ENCODE peak calls at places on chromosomes 11 and 22, in nine cellular contexts. Y is heart left ventricle, U is astrocyte of the cerebellum, C is RWPE1, B is NB4, A is thoracic aorta, E is BE2C, D is cardiac muscle cell, X is WTC11. T is an unnamed sample.

GRCh38 chr22:38951734-38952133 is 5.7 kb upstream of the APOBEC3A start:
- DNase-seq in C (no peak), A (no peak), B (peak), X (no peak), D (no peak), Y (no peak), E (no peak), U (no peak), T (no peak)

GRCh38 chr11:17780668-17781067 is 46.1 kb downstream of the KCNC1 start:
- DNase-seq in A (no peak), C (no peak), Y (no peak), U (no peak), X (no peak), E (no peak), D (no peak), B (no peak), T (no peak)

GRCh38 chr11:41121600-41121999 is 337.9 kb downstream of the LRRC4C start:
- DNase-seq in U (no peak), X (no peak), D (no peak), C (no peak), E (no peak), A (no peak), B (no peak), Y (no peak), T (no peak)

GRCh38 chr11:115616941-115617340 is 112.7 kb upstream of the CADM1 start:
- DNase-seq in C (no peak), X (no peak), U (peak), Y (peak), A (no peak), E (peak), B (peak), D (no peak), T (no peak)

GRCh38 chr11:44615041-44615513 is 49.6 kb downstream of the CD82 start:
- DNase-seq in B (no peak), D (no peak), U (no peak), C (no peak), X (peak), E (no peak), A (no peak), Y (peak), T (no peak)

GRCh38 chr11:121425818-121426217 is 26.3 kb upstream of the SORL1 start:
- DNase-seq in X (no peak), C (no peak), E (no peak), Y (no peak), B (no peak), A (no peak), U (no peak), D (no peak), T (no peak)

GRCh38 chr22:23270212-23270733 is 90.0 kb downstream of the BCR start:
- DNase-seq in Y (no peak), U (peak), D (no peak), C (no peak), B (no peak), A (no peak), E (no peak), X (no peak), T (no peak)

GRCh38 chr11:126529037-126529436 is 173.6 kb downstream of the ST3GAL4 start:
- DNase-seq in A (no peak), B (no peak), D (no peak), E (no peak), X (no peak), Y (no peak), C (no peak), U (no peak), T (no peak)

GRCh38 chr22:27668828-27669797 is 132.4 kb downstream of the MN1 start:
- DNase-seq in X (no peak), Y (peak), B (peak), E (peak), A (no peak), C (peak), U (no peak), D (peak), T (no peak)

GRCh38 chr11:61919113-61919840 is 1.9 kb upstream of the RAB3IL1 start:
- DNase-seq in C (no peak), Y (no peak), E (no peak), X (no peak), A (no peak), D (no peak), U (no peak), B (no peak), T (no peak)

GRCh38 chr11:68287419-68287818 is 15.6 kb upstream of the C11orf24 start:
- DNase-seq in X (no peak), U (no peak), B (no peak), E (no peak), D (no peak), A (no peak), C (no peak), Y (no peak), T (no peak)

GRCh38 chr11:102272047-102272824 is 45.0 kb upstream of the BIRC3 start:
- DNase-seq in X (no peak), C (no peak), Y (no peak), E (no peak), A (no peak), U (no peak), D (no peak), B (no peak), T (no peak)

GRCh38 chr11:70569996-70570692 is 171.8 kb downstream of the CTTN start:
- DNase-seq in B (no peak), Y (no peak), A (no peak), D (no peak), X (no peak), C (no peak), U (no peak), E (no peak), T (no peak)

GRCh38 chr22:23632178-23632577 is at the start of gene DRICH1:
- DNase-seq in E (no peak), D (no peak), C (no peak), Y (no peak), A (no peak), X (no peak), U (no peak), B (no peak), T (no peak)

GRCh38 chr22:38601221-38601764 is 31.3 kb upstream of the DMC1 start:
- DNase-seq in E (no peak), A (no peak), Y (no peak), B (no peak), U (no peak), D (no peak), X (no peak), C (no peak), T (no peak)

GRCh38 chr11:16184588-16184987 is 171.8 kb downstream of the SOX6 start:
- DNase-seq in C (peak), X (no peak), E (no peak), Y (no peak), A (no peak), B (no peak), D (no peak), U (peak), T (no peak)

GRCh38 chr11:103433380-103433779 is 324.2 kb downstream of the DYNC2H1 start:
- DNase-seq in Y (no peak), A (no peak), E (no peak), D (no peak), B (no peak), U (peak), C (peak), X (no peak), T (no peak)

GRCh38 chr11:87252869-87253268 is 215.1 kb downstream of the TMEM135 start:
- DNase-seq in E (no peak), B (no peak), X (no peak), D (no peak), Y (no peak), C (no peak), A (no peak), U (no peak), T (no peak)
- TF ChIP-seq CTCF in E (no peak), B (no peak), X (no peak), D (no peak), Y (no peak), C (no peak), A (no peak), U (no peak), T (no peak)

DNA sequence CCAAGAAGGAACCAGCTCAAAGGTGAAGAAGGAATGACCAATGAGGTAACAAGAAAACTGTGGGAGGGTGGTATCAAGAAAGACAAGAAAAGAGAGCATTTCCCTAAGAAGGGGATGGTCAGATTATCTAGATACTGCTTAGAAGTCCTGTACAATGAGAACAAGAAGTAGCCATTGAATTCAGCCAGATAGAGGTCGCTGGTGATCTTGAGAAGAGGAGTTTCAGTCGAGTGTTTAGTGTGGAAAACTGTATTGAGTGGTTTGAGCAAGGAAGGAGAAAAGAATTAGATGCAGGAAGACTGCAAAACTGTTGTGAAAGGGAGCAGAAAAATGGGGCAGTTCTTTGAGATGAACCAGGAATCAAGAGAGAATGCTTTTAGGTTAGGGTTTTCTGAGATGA is 74.6 kb upstream of the FAT3 start:
- DNase-seq in X (no peak), D (no peak), E (no peak), C (no peak), Y (no peak), U (no peak), A (no peak), B (peak), T (no peak)
- TF ChIP-seq CTCF in X (no peak), D (no peak), E (peak), C (no peak), Y (no peak), U (no peak), A (no peak), B (no peak), T (no peak)

DNA sequence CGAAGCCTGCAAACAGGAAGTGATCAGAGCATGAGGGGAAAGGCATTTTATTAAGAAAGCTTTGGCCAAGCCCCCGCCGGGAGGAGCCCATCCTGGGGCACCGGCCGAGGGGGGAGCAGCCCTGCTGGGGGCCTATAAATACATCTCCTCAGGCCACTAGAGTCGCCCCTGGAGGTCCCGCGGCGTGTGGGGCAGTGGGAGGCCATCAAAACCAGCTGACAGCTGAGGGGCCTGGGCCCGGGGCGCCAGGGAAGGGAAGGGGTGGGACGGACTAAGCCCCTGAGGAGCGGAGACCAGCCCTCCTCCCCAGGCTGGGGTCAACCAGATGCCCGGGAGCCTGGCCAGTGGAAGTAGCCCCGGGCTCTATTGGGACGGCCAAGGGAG is 13.1 kb downstream of the SCARF2 start:
- DNase-seq in C (no peak), D (no peak), U (no peak), E (no peak), X (no peak), B (no peak), A (no peak), Y (no peak), T (no peak)
- TF ChIP-seq CTCF in C (no peak), D (no peak), U (no peak), E (no peak), X (no peak), B (no peak), A (no peak), Y (no peak), T (no peak)

GRCh38 chr11:3825473-3826154 is 15.1 kb downstream of the RHOG start:
- DNase-seq in D (no peak), U (no peak), A (no peak), X (no peak), B (no peak), C (no peak), E (no peak), Y (peak), T (no peak)

GRCh38 chr11:3823303-3823702 is 14.9 kb downstream of the PGAP2 start:
- DNase-seq in D (no peak), Y (peak), X (no peak), U (peak), A (no peak), B (no peak), C (no peak), E (no peak), T (no peak)

GRCh38 chr11:3826721-3827120 is 14.0 kb downstream of the RHOG start:
- DNase-seq in A (no peak), E (no peak), D (no peak), C (no peak), Y (peak), X (no peak), B (no peak), U (no peak), T (no peak)

GRCh38 chr11:3823762-3824506 is 15.6 kb downstream of the PGAP2 start:
- DNase-seq in U (no peak), E (no peak), X (no peak), D (no peak), B (no peak), Y (peak), C (no peak), A (no peak), T (no peak)

GRCh38 chr11:3824714-3825472 is 15.9 kb downstream of the RHOG start:
- DNase-seq in B (peak), A (no peak), E (peak), X (peak), U (no peak), Y (peak), C (no peak), D (peak), T (peak)
- TF ChIP-seq CTCF in B (peak), A (peak), E (peak), X (peak), U (peak), Y (peak), C (no peak), D (peak), T (peak)